ENCODE peak calls at places on chromosomes 13 and 19, in ten cellular contexts. Q, X, K, C, Y, N, L, S, V and P are unnamed samples.

GRCh38 chr19:50969413-50969760 is at the start of gene KLK6:
- DNase-seq in Q (no peak), X (no peak), K (no peak), C (no peak), Y (peak), N (no peak), L (no peak), S (no peak), V (peak), P (no peak)

GRCh38 chr13:113928701-113929627 is 44.9 kb downstream of the C13orf46 start:
- DNase-seq in Q (no peak), X (no peak), K (peak), C (no peak), Y (no peak), N (no peak), L (peak), S (peak), V (peak), P (peak)

GRCh38 chr13:36819811-36820140 is 754 bp downstream of the RFXAP start:
- DNase-seq in Q (peak), X (peak), K (peak), C (peak), Y (peak), N (peak), L (no peak), S (no peak), V (no peak), P (peak)

GRCh38 chr19:495440-496332 is 600 bp upstream of the MADCAM1 start:
- DNase-seq in Q (peak), X (peak), K (peak), C (no peak), Y (peak), N (no peak), L (no peak), S (no peak), V (peak), P (peak)

GRCh38 chr13:108947551-108948030 is 318.2 kb downstream of the MYO16 start:
- DNase-seq in Q (no peak), X (no peak), K (peak), C (no peak), Y (no peak), N (no peak), L (no peak), S (peak), V (peak), P (no peak)

GRCh38 chr19:4556574-4557185 is 2.8 kb downstream of the SEMA6B start:
- DNase-seq in Q (peak), X (no peak), K (peak), C (no peak), Y (peak), N (peak), L (no peak), S (no peak), V (no peak), P (no peak)

GRCh38 chr13:47168086-47168485 is 271.2 kb upstream of the HTR2A start:
- DNase-seq in Q (no peak), X (peak), K (peak), C (no peak), Y (no peak), N (no peak), L (no peak), S (no peak), V (no peak), P (no peak)

GRCh38 chr13:51221674-51222509 is at the start of gene FAM124A:
- DNase-seq in Q (peak), X (peak), K (peak), C (peak), Y (no peak), N (peak), L (no peak), S (no peak), V (peak), P (peak)

GRCh38 chr19:34256835-34257558 is 2.6 kb downstream of the GARRE1 start:
- DNase-seq in Q (no peak), X (no peak), K (peak), C (no peak), Y (no peak), N (no peak), L (no peak), S (no peak), V (no peak), P (no peak)

GRCh38 chr19:38929929-38930775 is at the start of gene SARS2:
- DNase-seq in Q (peak), X (peak), K (peak), C (peak), Y (peak), N (peak), L (peak), S (peak), V (peak), P (peak)

GRCh38 chr19:8468124-8468523 is 23.3 kb downstream of the HNRNPM start:
- DNase-seq in Q (no peak), X (no peak), K (no peak), C (no peak), Y (no peak), N (no peak), L (no peak), S (no peak), V (no peak), P (no peak)

GRCh38 chr19:45809643-45810159 is 5.4 kb downstream of the RSPH6A start:
- DNase-seq in Q (no peak), X (peak), K (peak), C (peak), Y (no peak), N (no peak), L (no peak), S (peak), V (no peak), P (no peak)

GRCh38 chr19:48568345-48568886 is 16.4 kb downstream of the SULT2B1 start:
- DNase-seq in Q (no peak), X (peak), K (peak), C (peak), Y (peak), N (peak), L (peak), S (peak), V (no peak), P (peak)

GRCh38 chr13:75647126-75647784 is 11.1 kb downstream of the LMO7 start:
- DNase-seq in Q (no peak), X (no peak), K (no peak), C (no peak), Y (no peak), N (no peak), L (no peak), S (no peak), V (no peak), P (no peak)

GRCh38 chr19:45883881-45884681 is 1.9 kb downstream of the IRF2BP1 start:
- DNase-seq in Q (no peak), X (no peak), K (no peak), C (no peak), Y (peak), N (no peak), L (no peak), S (no peak), V (no peak), P (no peak)

GRCh38 chr13:40149611-40150283 is 494.3 kb downstream of the COG6 start:
- DNase-seq in Q (no peak), X (peak), K (peak), C (no peak), Y (no peak), N (no peak), L (no peak), S (peak), V (no peak), P (no peak)

GRCh38 chr13:102020611-102021216 is 381.1 kb downstream of the FGF14 start:
- DNase-seq in Q (no peak), X (peak), K (no peak), C (no peak), Y (no peak), N (no peak), L (no peak), S (no peak), V (no peak), P (no peak)

GRCh38 chr13:94431569-94431968 is 47.9 kb downstream of the DCT start:
- DNase-seq in Q (no peak), X (no peak), K (no peak), C (no peak), Y (no peak), N (no peak), L (no peak), S (no peak), V (no peak), P (no peak)

GRCh38 chr13:110323172-110323851 is 16.2 kb downstream of the COL4A2 start:
- DNase-seq in Q (no peak), X (peak), K (peak), C (no peak), Y (no peak), N (no peak), L (no peak), S (no peak), V (no peak), P (no peak)

GRCh38 chr13:63737418-63737817 is 2321.8 kb upstream of the PCDH20 start:
- DNase-seq in Q (no peak), X (no peak), K (no peak), C (no peak), Y (no peak), N (no peak), L (no peak), S (no peak), V (no peak), P (no peak)

GRCh38 chr13:59488436-59488835 is 675.3 kb downstream of the DIAPH3 start:
- DNase-seq in Q (no peak), X (no peak), K (peak), C (no peak), Y (no peak), N (no peak), L (no peak), S (no peak), V (no peak), P (no peak)

GRCh38 chr19:8577247-8577646 is at the start of gene MYO1F:
- DNase-seq in Q (no peak), X (no peak), K (no peak), C (no peak), Y (no peak), N (no peak), L (no peak), S (no peak), V (no peak), P (no peak)

GRCh38 chr19:47444388-47444821 is 25.1 kb upstream of the MEIS3 start:
- DNase-seq in Q (no peak), X (no peak), K (no peak), C (no peak), Y (peak), N (peak), L (no peak), S (no peak), V (no peak), P (peak)

GRCh38 chr13:72412481-72412880 is 314.9 kb downstream of the MZT1 start:
- DNase-seq in Q (no peak), X (no peak), K (no peak), C (no peak), Y (no peak), N (no peak), L (no peak), S (no peak), V (no peak), P (no peak)

GRCh38 chr13:99269627-99270252 is 11.6 kb upstream of the GPR18 start:
- DNase-seq in Q (no peak), X (peak), K (peak), C (peak), Y (no peak), N (peak), L (no peak), S (no peak), V (no peak), P (no peak)

GRCh38 chr19:8511573-8512101 is 2.3 kb downstream of the ZNF414 start:
- DNase-seq in Q (no peak), X (no peak), K (no peak), C (no peak), Y (no peak), N (no peak), L (no peak), S (no peak), V (no peak), P (no peak)

GRCh38 chr19:751501-752341 is 809 bp downstream of the MISP start:
- DNase-seq in Q (no peak), X (peak), K (peak), C (no peak), Y (no peak), N (no peak), L (no peak), S (no peak), V (no peak), P (no peak)

GRCh38 chr13:50215389-50215788 is 200.1 kb downstream of the KCNRG start:
- DNase-seq in Q (no peak), X (no peak), K (no peak), C (no peak), Y (no peak), N (no peak), L (no peak), S (no peak), V (no peak), P (no peak)

GRCh38 chr19:56567274-56568120 is at the start of gene ZNF470:
- DNase-seq in Q (peak), X (peak), K (peak), C (peak), Y (peak), N (peak), L (peak), S (peak), V (peak), P (peak)

GRCh38 chr13:66353664-66354063 is 876.5 kb downstream of the PCDH9 start:
- DNase-seq in Q (no peak), X (no peak), K (no peak), C (peak), Y (no peak), N (no peak), L (no peak), S (no peak), V (no peak), P (no peak)

GRCh38 chr13:20775961-20776360 is 2.2 kb upstream of the EEF1AKMT1 start:
- DNase-seq in Q (no peak), X (no peak), K (no peak), C (no peak), Y (no peak), N (no peak), L (no peak), S (no peak), V (no peak), P (no peak)